ENCODE peak calls at places on chromosome 4, in six cellular contexts. One of them, this sample, is unnamed.

GRCh38 chr4:17667253-17667652 is 52.8 kb downstream of the MED28 start:
- DNase-seq in T-helper 2 cell: no peak
- DNase-seq in activated T-cell treated with anti-CD3 and anti-CD28 coated beads for 48 hours: no peak
- DNase-seq in CD8-positive, alpha-beta T cell: no peak
- DNase-seq in head of caudate nucleus: no peak
- DNase-seq in NCI-H446 treated with DMSO at 0.1 percent for 48 hours: no peak
- DNase-seq in this sample: no peak

GRCh38 chr4:53908661-53909078 is 155.7 kb downstream of the CHIC2 start:
- DNase-seq in T-helper 2 cell: no peak
- DNase-seq in activated T-cell treated with anti-CD3 and anti-CD28 coated beads for 48 hours: no peak
- DNase-seq in CD8-positive, alpha-beta T cell: no peak
- DNase-seq in head of caudate nucleus: no peak
- DNase-seq in NCI-H446 treated with DMSO at 0.1 percent for 48 hours: no peak
- DNase-seq in this sample: peak

GRCh38 chr4:187139116-187139515 is 415.5 kb upstream of the FAT1 start:
- DNase-seq in T-helper 2 cell: no peak
- DNase-seq in activated T-cell treated with anti-CD3 and anti-CD28 coated beads for 48 hours: no peak
- DNase-seq in CD8-positive, alpha-beta T cell: no peak
- DNase-seq in head of caudate nucleus: no peak
- DNase-seq in NCI-H446 treated with DMSO at 0.1 percent for 48 hours: no peak
- DNase-seq in this sample: no peak

GRCh38 chr4:111066887-111067286 is 444.0 kb upstream of the PITX2 start:
- DNase-seq in T-helper 2 cell: no peak
- DNase-seq in activated T-cell treated with anti-CD3 and anti-CD28 coated beads for 48 hours: no peak
- DNase-seq in CD8-positive, alpha-beta T cell: no peak
- DNase-seq in head of caudate nucleus: no peak
- DNase-seq in NCI-H446 treated with DMSO at 0.1 percent for 48 hours: no peak
- DNase-seq in this sample: peak

GRCh38 chr4:26197018-26197779 is 123.6 kb upstream of the RBPJ start:
- DNase-seq in T-helper 2 cell: peak
- DNase-seq in activated T-cell treated with anti-CD3 and anti-CD28 coated beads for 48 hours: peak
- DNase-seq in CD8-positive, alpha-beta T cell: peak
- DNase-seq in head of caudate nucleus: no peak
- DNase-seq in NCI-H446 treated with DMSO at 0.1 percent for 48 hours: no peak
- DNase-seq in this sample: peak

GRCh38 chr4:173057442-173057841 is 111.2 kb upstream of the GALNT7 start:
- DNase-seq in T-helper 2 cell: no peak
- DNase-seq in activated T-cell treated with anti-CD3 and anti-CD28 coated beads for 48 hours: no peak
- DNase-seq in CD8-positive, alpha-beta T cell: no peak
- DNase-seq in head of caudate nucleus: no peak
- DNase-seq in NCI-H446 treated with DMSO at 0.1 percent for 48 hours: no peak
- DNase-seq in this sample: no peak

GRCh38 chr4:125322363-125322730 is 7.6 kb downstream of the FAT4 start:
- DNase-seq in T-helper 2 cell: no peak
- DNase-seq in activated T-cell treated with anti-CD3 and anti-CD28 coated beads for 48 hours: no peak
- DNase-seq in CD8-positive, alpha-beta T cell: no peak
- DNase-seq in head of caudate nucleus: no peak
- DNase-seq in NCI-H446 treated with DMSO at 0.1 percent for 48 hours: no peak
- DNase-seq in this sample: no peak

GRCh38 chr4:174870311-174870710 is 41.3 kb upstream of the GLRA3 start:
- DNase-seq in T-helper 2 cell: no peak
- DNase-seq in activated T-cell treated with anti-CD3 and anti-CD28 coated beads for 48 hours: no peak
- DNase-seq in CD8-positive, alpha-beta T cell: no peak
- DNase-seq in head of caudate nucleus: no peak
- DNase-seq in NCI-H446 treated with DMSO at 0.1 percent for 48 hours: no peak
- DNase-seq in this sample: no peak

GRCh38 chr4:151728679-151729078 is 32.1 kb downstream of the GATB start:
- DNase-seq in T-helper 2 cell: no peak
- DNase-seq in activated T-cell treated with anti-CD3 and anti-CD28 coated beads for 48 hours: no peak
- DNase-seq in CD8-positive, alpha-beta T cell: no peak
- DNase-seq in head of caudate nucleus: no peak
- DNase-seq in NCI-H446 treated with DMSO at 0.1 percent for 48 hours: no peak
- DNase-seq in this sample: no peak

GRCh38 chr4:172514011-172514410 is 654.6 kb upstream of the GALNT7 start:
- DNase-seq in T-helper 2 cell: no peak
- DNase-seq in activated T-cell treated with anti-CD3 and anti-CD28 coated beads for 48 hours: no peak
- DNase-seq in CD8-positive, alpha-beta T cell: no peak
- DNase-seq in head of caudate nucleus: no peak
- DNase-seq in NCI-H446 treated with DMSO at 0.1 percent for 48 hours: no peak
- DNase-seq in this sample: no peak

GRCh38 chr4:47373729-47374128 is 89.8 kb downstream of the COMMD8 start:
- DNase-seq in T-helper 2 cell: no peak
- DNase-seq in activated T-cell treated with anti-CD3 and anti-CD28 coated beads for 48 hours: no peak
- DNase-seq in CD8-positive, alpha-beta T cell: no peak
- DNase-seq in head of caudate nucleus: no peak
- DNase-seq in NCI-H446 treated with DMSO at 0.1 percent for 48 hours: no peak
- DNase-seq in this sample: no peak

GRCh38 chr4:121380448-121381147 is at the start of gene QRFPR:
- DNase-seq in T-helper 2 cell: no peak
- DNase-seq in activated T-cell treated with anti-CD3 and anti-CD28 coated beads for 48 hours: peak
- DNase-seq in CD8-positive, alpha-beta T cell: no peak
- DNase-seq in head of caudate nucleus: no peak
- DNase-seq in NCI-H446 treated with DMSO at 0.1 percent for 48 hours: peak
- DNase-seq in this sample: no peak

GRCh38 chr4:9901262-9901661 is 119.8 kb downstream of the DRD5 start:
- DNase-seq in T-helper 2 cell: no peak
- DNase-seq in activated T-cell treated with anti-CD3 and anti-CD28 coated beads for 48 hours: no peak
- DNase-seq in CD8-positive, alpha-beta T cell: no peak
- DNase-seq in head of caudate nucleus: no peak
- DNase-seq in NCI-H446 treated with DMSO at 0.1 percent for 48 hours: no peak
- DNase-seq in this sample: no peak

GRCh38 chr4:1246901-1247810 is 1.8 kb downstream of the CTBP1 start:
- DNase-seq in T-helper 2 cell: no peak
- DNase-seq in activated T-cell treated with anti-CD3 and anti-CD28 coated beads for 48 hours: peak
- DNase-seq in CD8-positive, alpha-beta T cell: no peak
- DNase-seq in head of caudate nucleus: no peak
- DNase-seq in NCI-H446 treated with DMSO at 0.1 percent for 48 hours: no peak
- DNase-seq in this sample: no peak

GRCh38 chr4:69749771-69750170 is 10.6 kb downstream of the SULT1B1 start:
- DNase-seq in T-helper 2 cell: no peak
- DNase-seq in activated T-cell treated with anti-CD3 and anti-CD28 coated beads for 48 hours: no peak
- DNase-seq in CD8-positive, alpha-beta T cell: no peak
- DNase-seq in head of caudate nucleus: no peak
- DNase-seq in NCI-H446 treated with DMSO at 0.1 percent for 48 hours: no peak
- DNase-seq in this sample: peak

GRCh38 chr4:132269303-132269990 is 879.6 kb upstream of the PCDH10 start:
- DNase-seq in T-helper 2 cell: no peak
- DNase-seq in activated T-cell treated with anti-CD3 and anti-CD28 coated beads for 48 hours: no peak
- DNase-seq in CD8-positive, alpha-beta T cell: no peak
- DNase-seq in head of caudate nucleus: no peak
- DNase-seq in NCI-H446 treated with DMSO at 0.1 percent for 48 hours: no peak
- DNase-seq in this sample: no peak

GRCh38 chr4:145938618-145939177 is at the start of gene ZNF827:
- DNase-seq in T-helper 2 cell: peak
- DNase-seq in activated T-cell treated with anti-CD3 and anti-CD28 coated beads for 48 hours: peak
- DNase-seq in CD8-positive, alpha-beta T cell: peak
- DNase-seq in head of caudate nucleus: peak
- DNase-seq in NCI-H446 treated with DMSO at 0.1 percent for 48 hours: no peak
- DNase-seq in this sample: peak

This sample was measured in AG08395.